ENCODE peak calls at places on chromosomes 4 and X, in six cellular contexts. One of them, this sample, is unnamed.
A peak's percentile ranks its signal among the peaks of the same experiment; 100 is the strongest.

GRCh38 chrX:19769467-19769866 is 117.9 kb downstream of the SH3KBP1 start:
- DNase-seq in stomach: no peak
- DNase-seq in heart left ventricle: no peak
- DNase-seq in H1: no peak
- DNase-seq in body of pancreas: no peak
- DNase-seq in suprapubic skin: no peak
- DNase-seq in this sample: no peak

GRCh38 chr4:38030023-38030422 is 69.8 kb downstream of the PTTG2 start:
- DNase-seq in stomach: no peak
- DNase-seq in heart left ventricle: no peak
- DNase-seq in H1: no peak
- DNase-seq in body of pancreas: no peak
- DNase-seq in suprapubic skin: no peak
- DNase-seq in this sample: no peak

GRCh38 chr4:81913427-81913878 is 441.7 kb upstream of the RASGEF1B start:
- DNase-seq in stomach: peak; percentile 45
- DNase-seq in heart left ventricle: peak; percentile 38
- DNase-seq in H1: peak; percentile 81
- DNase-seq in body of pancreas: peak; percentile 67
- DNase-seq in suprapubic skin: no peak
- DNase-seq in this sample: no peak

GRCh38 chrX:48695524-48695875 is 1.0 kb upstream of the SUV39H1 start:
- DNase-seq in stomach: no peak
- DNase-seq in heart left ventricle: no peak
- DNase-seq in H1: no peak
- DNase-seq in body of pancreas: no peak
- DNase-seq in suprapubic skin: no peak
- DNase-seq in this sample: no peak

GRCh38 chr4:169070895-169071218 is 60.8 kb upstream of the CBR4 start:
- DNase-seq in stomach: peak; percentile 72
- DNase-seq in heart left ventricle: no peak
- DNase-seq in H1: no peak
- DNase-seq in body of pancreas: peak; percentile 70
- DNase-seq in suprapubic skin: no peak
- DNase-seq in this sample: no peak

GRCh38 chr4:94927696-94928095 is 169.9 kb downstream of the BMPR1B start:
- DNase-seq in stomach: no peak
- DNase-seq in heart left ventricle: no peak
- DNase-seq in H1: no peak
- DNase-seq in body of pancreas: no peak
- DNase-seq in suprapubic skin: no peak
- DNase-seq in this sample: no peak

GRCh38 chr4:89509708-89510269 is 202.2 kb upstream of the GPRIN3 start:
- DNase-seq in stomach: no peak
- DNase-seq in heart left ventricle: no peak
- DNase-seq in H1: no peak
- DNase-seq in body of pancreas: no peak
- DNase-seq in suprapubic skin: no peak
- DNase-seq in this sample: no peak

GRCh38 chrX:153928846-153929245 is 2.8 kb upstream of the ARHGAP4 start:
- DNase-seq in stomach: no peak
- DNase-seq in heart left ventricle: no peak
- DNase-seq in H1: no peak
- DNase-seq in body of pancreas: no peak
- DNase-seq in suprapubic skin: no peak
- DNase-seq in this sample: no peak

GRCh38 chr4:169345207-169345788 is 74.5 kb upstream of the SH3RF1 start:
- DNase-seq in stomach: no peak
- DNase-seq in heart left ventricle: no peak
- DNase-seq in H1: no peak
- DNase-seq in body of pancreas: no peak
- DNase-seq in suprapubic skin: no peak
- DNase-seq in this sample: no peak

GRCh38 chr4:153294631-153295030 is 49.9 kb upstream of the MND1 start:
- DNase-seq in stomach: no peak
- DNase-seq in heart left ventricle: no peak
- DNase-seq in H1: no peak
- DNase-seq in body of pancreas: no peak
- DNase-seq in suprapubic skin: no peak
- DNase-seq in this sample: no peak

GRCh38 chr4:11497972-11498371 is 69.3 kb upstream of the HS3ST1 start:
- DNase-seq in stomach: no peak
- DNase-seq in heart left ventricle: no peak
- DNase-seq in H1: no peak
- DNase-seq in body of pancreas: no peak
- DNase-seq in suprapubic skin: no peak
- DNase-seq in this sample: no peak

GRCh38 chrX:129793604-129794191 is 13.9 kb downstream of the SASH3 start:
- DNase-seq in stomach: no peak
- DNase-seq in heart left ventricle: no peak
- DNase-seq in H1: no peak
- DNase-seq in body of pancreas: no peak
- DNase-seq in suprapubic skin: no peak
- DNase-seq in this sample: no peak

GRCh38 chrX:72146527-72146926 is 14.8 kb upstream of the RTL5 start:
- DNase-seq in stomach: no peak
- DNase-seq in heart left ventricle: no peak
- DNase-seq in H1: no peak
- DNase-seq in body of pancreas: no peak
- DNase-seq in suprapubic skin: no peak
- DNase-seq in this sample: no peak
- H3K27me3 ChIP-seq in stomach: no peaks in the 10 kb centered on the region
- H3K27me3 ChIP-seq in heart left ventricle: no peaks in the 10 kb centered on the region
- H3K27me3 ChIP-seq in H1: no peaks in the 10 kb centered on the region
- H3K27me3 ChIP-seq in body of pancreas: no peaks in the 10 kb centered on the region
- H3K27me3 ChIP-seq in suprapubic skin: no peaks in the 10 kb centered on the region
- H3K27me3 ChIP-seq in this sample: no peaks in the 10 kb centered on the region

DNA sequence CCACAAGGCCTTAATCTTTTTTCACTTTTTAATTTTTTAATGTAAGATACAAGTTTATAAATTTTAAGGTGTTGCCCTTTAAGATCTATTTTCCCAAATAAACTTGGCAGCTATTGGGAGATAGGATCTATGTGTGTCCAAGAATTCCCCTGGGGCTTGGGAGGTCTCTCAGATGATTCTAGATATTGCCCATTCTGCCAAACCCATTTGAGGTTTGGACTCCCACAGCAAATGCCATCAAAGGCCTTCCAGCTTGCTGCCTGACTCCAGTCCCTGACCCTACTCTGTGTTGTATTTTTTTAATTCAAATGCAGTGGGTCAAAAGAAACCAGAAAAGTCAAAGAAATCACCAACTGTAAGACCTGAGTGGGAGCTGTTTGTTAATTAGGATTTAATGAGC is 120.0 kb upstream of the CHRDL1 start:
- DNase-seq in stomach: no peak
- DNase-seq in heart left ventricle: no peak
- DNase-seq in H1: no peak
- DNase-seq in body of pancreas: no peak
- DNase-seq in suprapubic skin: no peak
- DNase-seq in this sample: no peak
- H3K27ac ChIP-seq in stomach: no peak overlapping the region
- H3K27ac ChIP-seq in heart left ventricle: no peak overlapping the region
- H3K27ac ChIP-seq in H1: no peak overlapping the region
- H3K27ac ChIP-seq in body of pancreas: no peak overlapping the region
- H3K27ac ChIP-seq in suprapubic skin: no peak overlapping the region
- H3K27ac ChIP-seq in this sample: peak overlapping the region; percentile 50

DNA sequence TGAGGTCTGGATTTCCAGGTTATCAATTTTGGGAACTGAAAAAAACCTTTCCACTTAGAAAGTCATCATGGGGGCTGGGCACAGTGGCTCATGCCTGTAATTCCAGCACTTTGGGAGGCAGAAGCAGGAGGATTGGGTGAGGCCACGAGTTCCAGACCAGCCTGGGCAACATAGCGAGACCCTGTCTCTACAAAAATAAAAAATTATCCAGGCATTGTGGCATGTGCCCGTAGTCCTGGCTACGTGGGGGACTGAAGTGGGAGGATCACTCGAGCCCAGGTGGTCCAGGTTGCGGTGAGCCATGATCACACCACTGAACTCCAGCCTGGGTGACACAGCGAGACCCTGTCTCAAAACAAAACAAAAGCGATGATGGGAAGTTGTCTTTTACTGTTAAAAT is 7.9 kb downstream of the TENM3 start:
- DNase-seq in stomach: no peak
- DNase-seq in heart left ventricle: no peak
- DNase-seq in H1: no peak
- DNase-seq in body of pancreas: no peak
- DNase-seq in suprapubic skin: no peak
- DNase-seq in this sample: no peak
- TF ChIP-seq POLR2A in stomach: no peak
- TF ChIP-seq POLR2A in heart left ventricle: no peak
- TF ChIP-seq POLR2A in H1: no peak
- TF ChIP-seq POLR2A in body of pancreas: no peak
- TF ChIP-seq POLR2A in suprapubic skin: no peak
- TF ChIP-seq POLR2A in this sample: no peak

GRCh38 chr4:134393592-134393991 is 192.0 kb upstream of the PABPC4L start:
- DNase-seq in stomach: no peak
- DNase-seq in heart left ventricle: no peak
- DNase-seq in H1: no peak
- DNase-seq in body of pancreas: no peak
- DNase-seq in suprapubic skin: no peak
- DNase-seq in this sample: no peak

GRCh38 chr4:134388351-134388750 is 186.8 kb upstream of the PABPC4L start:
- DNase-seq in stomach: no peak
- DNase-seq in heart left ventricle: no peak
- DNase-seq in H1: no peak
- DNase-seq in body of pancreas: no peak
- DNase-seq in suprapubic skin: no peak
- DNase-seq in this sample: no peak

GRCh38 chr4:134390327-134390726 is 188.7 kb upstream of the PABPC4L start:
- DNase-seq in stomach: no peak
- DNase-seq in heart left ventricle: no peak
- DNase-seq in H1: no peak
- DNase-seq in body of pancreas: no peak
- DNase-seq in suprapubic skin: no peak
- DNase-seq in this sample: no peak
- H3K27me3 ChIP-seq in stomach: no peaks in the 10 kb centered on the region
- H3K27me3 ChIP-seq in heart left ventricle: no peaks in the 10 kb centered on the region
- H3K27me3 ChIP-seq in H1: no peaks in the 10 kb centered on the region
- H3K27me3 ChIP-seq in body of pancreas: no peaks in the 10 kb centered on the region
- H3K27me3 ChIP-seq in suprapubic skin: no peaks in the 10 kb centered on the region
- H3K27me3 ChIP-seq in this sample: no peaks in the 10 kb centered on the region

DNA sequence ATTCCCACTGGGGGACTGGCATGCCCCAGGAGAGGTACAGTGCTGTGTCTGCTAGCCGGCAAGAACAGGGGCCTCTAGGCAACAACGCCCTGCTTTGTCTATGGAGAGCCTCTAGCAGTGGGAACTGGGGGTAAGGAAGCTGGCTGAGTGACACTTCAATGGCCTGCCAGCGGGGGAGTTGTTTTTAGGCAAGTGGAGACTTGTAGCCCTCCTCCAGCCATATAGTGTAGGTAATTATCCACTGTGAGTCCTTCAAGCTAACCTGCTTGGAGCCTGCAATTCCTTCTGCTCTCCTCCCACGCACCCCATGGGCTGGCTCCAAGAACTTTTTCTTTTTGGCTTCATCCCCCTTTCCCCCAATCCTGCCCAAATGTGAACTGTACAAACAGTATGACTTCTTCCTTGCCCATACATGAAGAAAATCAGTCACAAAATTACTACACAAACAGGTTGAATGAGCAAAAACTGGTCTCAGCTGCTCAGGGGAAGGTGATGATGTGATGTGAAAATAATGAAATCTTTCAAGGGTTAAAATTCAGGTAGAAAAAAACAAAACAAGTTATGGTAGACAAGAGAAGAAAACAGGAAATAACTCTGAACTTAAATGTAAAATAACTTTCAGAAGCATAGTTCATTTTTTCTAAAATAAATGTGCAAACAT is 33.1 kb downstream of the LEF1 start:
- DNase-seq in stomach: no peak
- DNase-seq in heart left ventricle: no peak
- DNase-seq in H1: peak; percentile 71
- DNase-seq in body of pancreas: no peak
- DNase-seq in suprapubic skin: no peak
- DNase-seq in this sample: no peak
- H3K27ac ChIP-seq in stomach: no peak overlapping the region
- H3K27ac ChIP-seq in heart left ventricle: no peak overlapping the region
- H3K27ac ChIP-seq in H1: no peak overlapping the region
- H3K27ac ChIP-seq in body of pancreas: no peak overlapping the region
- H3K27ac ChIP-seq in suprapubic skin: no peak overlapping the region
- H3K27ac ChIP-seq in this sample: no peak overlapping the region

DNA sequence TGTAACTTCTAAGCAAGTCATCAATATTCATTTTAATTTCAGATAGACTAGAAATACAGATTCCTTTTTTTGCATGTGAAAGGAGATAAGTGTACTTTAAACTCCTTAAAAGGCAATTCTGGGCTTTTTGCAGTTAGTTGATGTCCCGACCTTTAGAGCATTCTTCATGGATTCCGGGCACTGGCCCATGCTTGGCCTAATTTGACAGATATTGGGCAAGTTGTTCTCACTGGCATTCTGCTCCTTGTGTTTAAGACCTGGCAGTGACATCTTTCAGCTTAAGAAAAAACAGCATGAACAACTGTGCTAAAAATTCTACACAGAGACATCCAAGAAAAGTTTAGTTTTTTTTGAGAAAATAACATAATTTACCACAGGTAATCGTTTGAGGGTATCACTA is 1037.2 kb downstream of the PCDH18 start:
- DNase-seq in stomach: no peak
- DNase-seq in heart left ventricle: no peak
- DNase-seq in H1: no peak
- DNase-seq in body of pancreas: no peak
- DNase-seq in suprapubic skin: no peak
- DNase-seq in this sample: no peak
- TF ChIP-seq POLR2A in stomach: no peak
- TF ChIP-seq POLR2A in heart left ventricle: no peak
- TF ChIP-seq POLR2A in H1: no peak
- TF ChIP-seq POLR2A in body of pancreas: no peak
- TF ChIP-seq POLR2A in suprapubic skin: no peak
- TF ChIP-seq POLR2A in this sample: no peak

DNA sequence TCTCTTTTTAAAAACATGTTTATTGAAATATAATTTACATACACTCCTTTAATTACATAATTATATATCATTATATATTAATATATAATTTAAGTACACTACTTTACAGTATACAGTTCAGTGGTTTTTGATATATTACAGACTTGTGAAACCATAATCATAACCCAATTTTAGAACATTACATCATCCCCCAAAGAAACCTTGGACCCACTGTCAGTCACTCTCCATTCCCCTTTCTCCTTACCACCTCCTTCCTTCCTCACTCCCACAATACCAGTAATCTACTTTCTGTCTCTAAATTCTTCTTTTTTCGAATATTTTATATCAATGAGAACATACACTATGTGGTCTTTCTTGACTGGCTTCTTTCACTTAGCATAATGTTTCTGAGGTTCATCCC is 17.9 kb upstream of the EXOSC9 start:
- DNase-seq in stomach: no peak
- DNase-seq in heart left ventricle: no peak
- DNase-seq in H1: no peak
- DNase-seq in body of pancreas: no peak
- DNase-seq in suprapubic skin: no peak
- DNase-seq in this sample: no peak
- H3K27me3 ChIP-seq in stomach: no peaks in the 10 kb centered on the region
- H3K27me3 ChIP-seq in heart left ventricle: peaks cover 6% of the 10 kb centered on the region
- H3K27me3 ChIP-seq in H1: no peaks in the 10 kb centered on the region
- H3K27me3 ChIP-seq in body of pancreas: no peaks in the 10 kb centered on the region
- H3K27me3 ChIP-seq in suprapubic skin: peaks cover 9% of the 10 kb centered on the region
- H3K27me3 ChIP-seq in this sample: peaks cover 2% of the 10 kb centered on the region

DNA sequence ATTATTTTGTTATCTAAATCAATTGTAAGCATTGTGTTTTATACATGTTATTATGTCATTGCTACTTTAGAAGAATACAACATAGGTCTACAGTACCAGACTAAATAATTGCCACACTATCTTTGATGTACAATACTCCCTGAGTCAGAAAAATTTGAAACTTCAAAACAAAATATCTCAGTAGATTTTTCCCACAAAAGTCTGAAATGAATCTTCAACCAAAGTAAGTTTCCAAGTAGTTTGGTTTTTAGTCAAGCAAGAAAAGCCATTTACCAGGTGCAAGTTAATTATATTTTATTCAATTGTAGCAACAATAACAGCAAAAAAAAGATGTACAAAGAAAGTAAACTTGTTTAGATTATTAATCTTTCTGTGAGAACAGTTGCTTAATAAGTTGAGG is 11.4 kb upstream of the PARM1 start:
- DNase-seq in stomach: no peak
- DNase-seq in heart left ventricle: no peak
- DNase-seq in H1: no peak
- DNase-seq in body of pancreas: no peak
- DNase-seq in suprapubic skin: no peak
- DNase-seq in this sample: no peak
- H3K27ac ChIP-seq in stomach: no peak overlapping the region
- H3K27ac ChIP-seq in heart left ventricle: no peak overlapping the region
- H3K27ac ChIP-seq in H1: no peak overlapping the region
- H3K27ac ChIP-seq in body of pancreas: no peak overlapping the region
- H3K27ac ChIP-seq in suprapubic skin: no peak overlapping the region
- H3K27ac ChIP-seq in this sample: no peak overlapping the region